ENCODE peak calls at places on chromosomes 5 and 9, in five cellular contexts. P is HepG2, F is NB4, U is A549, R is lower leg skin. C is an unnamed sample.

GRCh38 chr5:6176294-6176693 is 202.1 kb downstream of the MED10 start:
- DNase-seq in F (no peak), P (no peak), U (no peak), R (no peak), C (no peak)

GRCh38 chr9:98787766-98788335 is 8.5 kb downstream of the ANKS6 start:
- DNase-seq in P (no peak), R (no peak), U (no peak), F (no peak), C (no peak)

GRCh38 chr5:178363501-178364325 is 131.1 kb upstream of the PHYKPL start:
- DNase-seq in U (no peak), R (no peak), P (no peak), F (no peak), C (no peak)

GRCh38 chr9:79292731-79293280 is 279.0 kb upstream of the TLE4 start:
- DNase-seq in P (no peak), R (no peak), F (peak; percentile 19), U (no peak), C (no peak)

GRCh38 chr5:123193176-123193575 is 104.1 kb downstream of the PRDM6 start:
- DNase-seq in R (no peak), P (no peak), F (no peak), U (no peak), C (no peak)

GRCh38 chr5:37495668-37496067 is 116.5 kb downstream of the WDR70 start:
- DNase-seq in U (no peak), R (no peak), P (no peak), F (no peak), C (no peak)

GRCh38 chr5:71588533-71588885 is 1.4 kb downstream of the MCCC2 start:
- DNase-seq in P (no peak), F (no peak), R (no peak), U (no peak), C (no peak)

GRCh38 chr9:119216891-119217290 is 152.3 kb downstream of the BRINP1 start:
- DNase-seq in R (no peak), F (no peak), P (no peak), U (no peak), C (no peak)

GRCh38 chr5:168747987-168748777 is 169.0 kb upstream of the PANK3 start:
- DNase-seq in R (no peak), F (peak; percentile 70), U (peak; percentile 52), P (peak; percentile 25), C (peak; percentile 70)

DNA sequence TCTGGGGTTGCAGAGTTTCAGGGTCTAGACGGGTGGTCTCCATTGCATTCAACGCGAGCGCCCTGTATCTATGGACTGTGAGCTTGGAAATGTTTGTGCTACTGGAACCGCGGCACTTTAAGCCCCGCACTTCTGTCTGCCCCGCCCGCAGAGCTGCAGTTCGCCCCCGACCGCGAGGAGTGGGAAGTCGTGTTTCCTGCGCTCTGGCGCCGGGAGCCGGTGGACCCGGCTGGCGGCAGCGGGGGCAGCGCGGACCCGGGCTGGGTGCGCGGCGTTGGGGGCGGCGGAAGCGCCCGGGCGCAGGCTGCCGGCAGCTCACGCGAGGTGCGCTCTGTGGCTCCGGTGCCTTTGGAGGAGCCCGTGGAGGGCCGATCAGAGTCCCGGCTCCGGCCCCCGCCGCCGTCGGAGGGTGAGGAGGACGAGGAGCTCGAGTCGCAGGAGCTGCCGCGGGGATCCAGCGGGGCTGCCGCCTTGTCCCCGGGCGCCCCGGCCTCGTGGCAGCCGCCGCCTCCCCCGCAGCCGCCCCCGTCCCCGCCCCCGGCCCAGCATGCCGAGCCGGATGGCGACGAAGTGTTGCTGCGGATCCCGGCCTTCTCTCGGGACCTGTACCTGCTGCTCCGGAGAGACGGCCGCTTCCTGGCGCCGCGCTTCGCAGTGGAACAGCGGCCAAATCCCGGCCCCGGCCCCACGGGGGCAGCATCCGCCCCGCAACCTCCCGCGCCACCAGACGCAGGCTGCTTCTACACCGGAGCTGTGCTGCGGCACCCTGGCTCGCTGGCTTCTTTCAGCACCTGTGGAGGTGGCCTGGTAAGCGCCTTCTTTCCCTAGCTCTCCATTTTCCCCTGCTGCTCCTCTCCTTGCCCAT is 1.1 kb downstream of the ADAMTS19 start:
- DNase-seq in U (peak; percentile 28), P (no peak), R (no peak), F (no peak), C (peak; percentile 25)
- TF ChIP-seq POLR2A in U (no peak), P (no peak), R (no peak), F (no peak), C (no peak)

GRCh38 chr9:107438211-107439030 is 51.1 kb downstream of the KLF4 start:
- DNase-seq in P (no peak), R (no peak), F (no peak), U (no peak), C (no peak)
- TF ChIP-seq POLR2A in P (no peak), R (no peak), F (no peak), U (no peak), C (no peak)

DNA sequence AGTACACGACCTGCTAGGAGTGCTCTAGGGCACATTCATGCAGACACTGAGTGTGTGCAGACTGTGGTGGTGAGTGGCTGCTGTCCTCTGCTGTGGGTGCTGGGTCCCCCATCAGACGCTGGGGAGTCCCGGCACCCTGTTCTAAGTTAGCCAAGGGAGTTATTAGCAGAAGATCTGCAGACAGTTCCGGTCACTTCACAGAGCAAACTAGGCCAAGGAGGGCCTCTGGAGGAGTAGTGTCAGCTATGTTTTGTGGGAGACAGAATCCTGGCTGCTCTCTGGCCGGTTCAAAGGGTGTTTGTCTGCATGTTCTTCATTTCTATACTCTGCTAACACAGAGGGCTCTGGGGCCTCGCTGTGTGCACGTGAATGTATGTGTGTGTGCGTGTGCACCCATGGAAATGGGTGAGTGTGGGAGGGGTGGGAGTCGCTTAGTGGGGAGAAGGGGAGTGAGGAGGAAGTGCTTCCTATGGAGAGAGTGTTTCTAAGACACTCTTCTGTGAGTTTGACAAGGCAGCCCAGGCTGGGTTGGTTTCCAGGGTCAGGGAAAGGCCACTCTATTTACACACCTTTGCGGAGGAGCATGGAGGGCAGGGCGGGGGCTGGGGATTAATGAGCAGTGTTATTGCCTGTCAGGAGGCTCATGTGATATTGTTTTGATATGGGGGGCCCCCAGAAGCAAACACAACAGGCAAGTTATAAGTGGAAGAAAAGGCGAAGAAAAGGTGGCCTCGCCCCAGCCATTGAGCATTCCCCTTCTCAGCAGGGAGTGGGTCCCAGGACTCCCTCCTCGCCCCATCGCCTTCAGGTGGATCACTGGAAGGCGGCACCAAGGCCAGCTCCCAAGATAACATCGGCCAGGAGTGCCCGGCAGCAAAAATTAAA is 68.9 kb downstream of the MACROH2A1 start:
- DNase-seq in P (peak; percentile 24), F (no peak), R (no peak), U (no peak), C (no peak)
- TF ChIP-seq POLR2A in P (no peak), F (no peak), R (no peak), U (no peak), C (no peak)

DNA sequence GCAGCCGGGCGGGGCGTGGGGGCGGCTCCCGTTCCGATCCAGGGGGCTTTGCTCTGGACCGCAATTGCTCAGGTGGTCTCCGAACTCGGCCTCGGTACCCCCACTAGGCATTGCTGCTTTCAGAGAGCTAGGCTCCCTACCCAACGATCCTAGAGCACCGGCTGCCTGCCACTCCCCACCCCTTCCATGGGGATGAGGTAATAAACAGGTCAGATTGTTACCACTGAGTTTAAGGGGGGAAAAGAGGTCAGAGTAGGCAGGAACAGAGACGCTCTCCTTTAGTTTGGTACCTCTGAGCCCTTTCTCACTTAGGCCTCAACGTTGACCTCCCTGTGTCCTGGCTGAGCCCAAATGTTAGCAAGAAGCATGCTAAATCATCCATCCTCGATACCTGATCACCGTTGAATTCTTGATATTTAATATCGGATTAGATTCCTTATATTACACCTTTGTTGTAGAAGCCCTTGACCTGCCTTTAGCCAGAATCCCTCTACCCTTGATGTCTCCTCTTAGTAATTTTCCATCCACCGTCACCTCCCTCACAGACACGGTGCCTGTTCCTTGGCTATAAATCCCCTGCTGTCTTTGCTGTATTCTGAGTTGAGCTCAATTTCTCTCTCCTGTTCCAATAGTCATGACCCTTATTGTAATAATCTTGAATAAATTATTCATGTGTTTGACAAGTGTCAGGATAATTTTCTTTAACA is 588 bp upstream of the PLPP1 start:
- DNase-seq in U (no peak), P (no peak), F (no peak), R (no peak), C (no peak)
- TF ChIP-seq POLR2A in U (no peak), P (no peak), F (no peak), R (no peak), C (no peak)

GRCh38 chr5:150517272-150518152 is 9.6 kb downstream of the NDST1 start:
- DNase-seq in U (peak; percentile 93), P (peak; percentile 81), R (no peak), F (no peak), C (no peak)
- TF ChIP-seq POLR2A in U (no peak), P (no peak), R (no peak), F (no peak), C (no peak)

GRCh38 chr9:73151653-73152382 is at the start of gene ANXA1:
- DNase-seq in U (peak; percentile 75), R (peak; percentile 68), P (no peak), F (peak; percentile 73), C (no peak)
- TF ChIP-seq POLR2A in U (no peak), R (no peak), P (no peak), F (no peak), C (no peak)

C was measured in GM12891.